ENCODE peak calls at places on chromosomes 11 and 22, in four cellular contexts. F is endothelial cell of umbilical vein, E is endothelial cell, W is activated T-cell treated with anti-CD3 and anti-CD28 coated beads for 1 hour. Q is an unnamed sample.

GRCh38 chr11:15674756-15675155 is 560.0 kb downstream of the INSC start:
- DNase-seq in W (no peak), E (no peak), F (no peak), Q (no peak)

GRCh38 chr11:76656087-76656531 is 14.4 kb downstream of the LRRC32 start:
- DNase-seq in E (no peak), W (no peak), F (no peak), Q (no peak)

GRCh38 chr11:131829725-131830124 is 459.3 kb downstream of the NTM start:
- DNase-seq in F (no peak), E (no peak), W (no peak), Q (no peak)

GRCh38 chr11:110091995-110092576 is 1.1 kb upstream of the ZC3H12C start:
- DNase-seq in E (no peak), F (no peak), W (no peak), Q (no peak)

GRCh38 chr11:71266114-71266833 is 13.9 kb upstream of the SHANK2 start:
- DNase-seq in W (no peak), E (no peak), F (no peak), Q (no peak)

GRCh38 chr11:109424893-109425292 is 2.9 kb downstream of the C11orf87 start:
- DNase-seq in E (peak), W (no peak), F (no peak), Q (no peak)

GRCh38 chr22:49735411-49736311 is 92.0 kb downstream of the BRD1 start:
- DNase-seq in E (peak), F (peak), W (no peak), Q (no peak)

GRCh38 chr11:63845305-63845704 is 6.4 kb downstream of the MARK2 start:
- DNase-seq in E (no peak), W (no peak), F (no peak), Q (no peak)

GRCh38 chr11:19228956-19229355 is 11.8 kb downstream of the E2F8 start:
- DNase-seq in W (no peak), E (no peak), F (no peak), Q (no peak)

GRCh38 chr11:77200351-77200750 is 72.3 kb downstream of the MYO7A start:
- DNase-seq in F (no peak), E (no peak), W (no peak), Q (no peak)

GRCh38 chr11:19676508-19677379 is 35.9 kb upstream of the NAV2 start:
- DNase-seq in F (peak), W (no peak), E (peak), Q (no peak)

GRCh38 chr11:1139441-1140066 is 18.2 kb upstream of the MUC5AC start:
- DNase-seq in F (peak), E (no peak), W (no peak), Q (no peak)

GRCh38 chr11:134101292-134101691 is 32.4 kb downstream of the JAM3 start:
- DNase-seq in W (no peak), F (no peak), E (no peak), Q (no peak)

GRCh38 chr22:33897621-33897910 is 22.7 kb downstream of the LARGE1 start:
- DNase-seq in W (no peak), E (no peak), F (no peak), Q (no peak)

GRCh38 chr11:61752117-61752924 is at the start of gene MYRF:
- DNase-seq in E (peak), F (peak), W (peak), Q (peak)

GRCh38 chr11:121486054-121486453 is 33.3 kb upstream of the SORL1-AS1 start:
- DNase-seq in W (no peak), F (no peak), E (no peak), Q (no peak)

GRCh38 chr11:111367411-111368284 is 11.4 kb downstream of the POU2AF1 start:
- DNase-seq in F (no peak), W (no peak), E (no peak), Q (no peak)

GRCh38 chr22:20166703-20167102 is 15.8 kb upstream of the CCDC188 start:
- DNase-seq in E (no peak), F (no peak), W (no peak), Q (no peak)

GRCh38 chr22:27756212-27756660 is 45.3 kb downstream of the MN1 start:
- DNase-seq in F (no peak), E (no peak), W (no peak), Q (no peak)

GRCh38 chr11:81368192-81368591 is 1365.5 kb downstream of the FAM181B start:
- DNase-seq in F (no peak), E (no peak), W (no peak), Q (no peak)

GRCh38 chr22:38681784-38682335 is at the start of gene TOMM22:
- DNase-seq in E (peak), W (peak), F (peak), Q (peak)

GRCh38 chr22:23376256-23376655 is 195.9 kb downstream of the BCR start:
- DNase-seq in W (no peak), F (peak), E (peak), Q (no peak)

Q was measured in T-helper 9 cell.